ENCODE peak calls at places on chromosome 18, in ten cellular contexts. K is ACHN; M is central memory CD8-positive, alpha-beta T cell; B is Calu3; H is naive B cell; A is BE2C; O is stimulated activated CD8-positive, alpha-beta memory T cell treated with anti-CD3 and anti-CD28 coated beads, Interleukin-12 subunit alpha, Interleukin-12 subunit beta, amount 100 ng/mL, for 4 hours; L is stimulated activated CD4-positive, alpha-beta T cell treated with anti-CD3 and anti-CD28 coated beads, Interleukin-2, amount 100 ng/mL, for 24 hours; R is GM12865; V is activated naive CD8-positive, alpha-beta T cell treated with anti-CD3 and anti-CD28 coated beads, Interleukin-2, amount 50 U/mL, for 24 hours. Y is an unnamed sample.

GRCh38 chr18:60978338-60978737 is 354.9 kb upstream of the CDH20 start:
- DNase-seq in O (no peak), V (no peak), L (no peak), B (no peak), R (no peak), H (no peak), M (no peak), A (no peak), K (no peak), Y (no peak)

GRCh38 chr18:43893001-43893637 is 615.8 kb upstream of the SYT4 start:
- DNase-seq in A (peak; percentile 40), R (no peak), K (peak; percentile 85), B (peak; percentile 11), H (no peak), L (no peak), V (no peak), O (no peak), M (no peak), Y (no peak)

GRCh38 chr18:28267878-28268625 is 91.1 kb upstream of the CDH2 start:
- DNase-seq in L (no peak), B (no peak), A (no peak), R (no peak), K (peak; percentile 30), M (no peak), V (no peak), O (no peak), H (no peak), Y (no peak)

GRCh38 chr18:4455113-4455811 is at the start of gene DLGAP1:
- DNase-seq in K (no peak), L (peak; percentile 6), M (no peak), B (peak; percentile 66), V (no peak), A (peak; percentile 21), H (no peak), O (no peak), R (peak; percentile 44), Y (no peak)

GRCh38 chr18:28110924-28111323 is 66.0 kb downstream of the CDH2 start:
- DNase-seq in B (no peak), O (no peak), R (no peak), H (no peak), A (no peak), L (no peak), K (no peak), M (no peak), V (no peak), Y (no peak)

GRCh38 chr18:6557470-6558245 is 142.9 kb upstream of the L3MBTL4 start:
- DNase-seq in O (no peak), R (no peak), L (no peak), V (no peak), A (peak; percentile 63), B (no peak), K (no peak), M (no peak), H (no peak), Y (no peak)

GRCh38 chr18:59873616-59874015 is 26.2 kb upstream of the PMAIP1 start:
- DNase-seq in K (no peak), B (no peak), H (no peak), V (no peak), A (no peak), R (peak; percentile 37), M (no peak), L (no peak), O (no peak), Y (no peak)

GRCh38 chr18:58013241-58014211 is 30.5 kb upstream of the NEDD4L start:
- DNase-seq in V (no peak), R (no peak), H (no peak), A (no peak), B (peak; percentile 49), K (no peak), M (no peak), L (no peak), O (no peak), Y (no peak)

GRCh38 chr18:9495916-9496540 is 20.7 kb downstream of the RALBP1 start:
- DNase-seq in V (no peak), H (no peak), M (no peak), K (no peak), B (no peak), R (no peak), A (no peak), L (no peak), O (no peak), Y (no peak)

GRCh38 chr18:26436176-26437031 is 111.9 kb downstream of the KCTD1 start:
- DNase-seq in R (no peak), K (peak; percentile 57), O (no peak), M (no peak), A (no peak), V (no peak), B (peak; percentile 50), L (no peak), H (no peak), Y (no peak)

GRCh38 chr18:28581503-28582169 is 404.7 kb upstream of the CDH2 start:
- DNase-seq in H (no peak), V (no peak), L (no peak), K (no peak), M (no peak), B (no peak), O (no peak), A (peak; percentile 28), R (no peak), Y (no peak)

GRCh38 chr18:12745095-12745820 is 42.4 kb downstream of the PSMG2 start:
- DNase-seq in L (no peak), R (no peak), M (no peak), H (no peak), B (no peak), O (no peak), A (no peak), K (no peak), V (no peak), Y (no peak)

GRCh38 chr18:9619545-9619944 is 5.2 kb upstream of the PPP4R1 start:
- DNase-seq in K (no peak), L (no peak), H (no peak), O (no peak), B (no peak), M (no peak), V (no peak), A (no peak), R (peak; percentile 24), Y (no peak)

GRCh38 chr18:68426731-68427315 is 288.1 kb downstream of the TMX3 start:
- DNase-seq in B (no peak), O (no peak), A (no peak), M (no peak), V (no peak), H (no peak), R (no peak), L (no peak), K (no peak), Y (no peak)

GRCh38 chr18:46412831-46413371 is 244.1 kb downstream of the LOXHD1 start:
- DNase-seq in L (no peak), B (no peak), A (no peak), H (no peak), O (no peak), K (no peak), R (no peak), M (no peak), V (no peak), Y (no peak)

GRCh38 chr18:75868031-75868430 is 440.5 kb upstream of the SMIM21 start:
- DNase-seq in M (no peak), H (no peak), L (no peak), O (no peak), K (no peak), V (no peak), R (no peak), B (no peak), A (no peak), Y (no peak)

GRCh38 chr18:78558101-78558810 is 421.4 kb upstream of the SALL3 start:
- DNase-seq in K (no peak), V (no peak), B (no peak), A (no peak), O (no peak), M (no peak), R (no peak), H (no peak), L (no peak), Y (no peak)

GRCh38 chr18:36457683-36458082 is 160.2 kb downstream of the FHOD3 start:
- DNase-seq in K (no peak), L (no peak), A (no peak), H (no peak), V (no peak), O (no peak), B (no peak), M (no peak), R (no peak), Y (no peak)

GRCh38 chr18:45688834-45689233 is 35.1 kb upstream of the SLC14A1 start:
- DNase-seq in H (no peak), K (no peak), L (peak; percentile 67), R (peak; percentile 57), M (peak; percentile 36), A (no peak), B (no peak), O (peak; percentile 52), V (peak; percentile 77), Y (peak; percentile 65)

GRCh38 chr18:48100168-48100495 is 169.7 kb upstream of the SMAD2 start:
- DNase-seq in O (no peak), H (no peak), B (no peak), K (no peak), R (no peak), A (no peak), M (no peak), L (no peak), V (no peak), Y (no peak)

GRCh38 chr18:50662177-50662576 is 102.3 kb downstream of the MAPK4 start:
- DNase-seq in R (peak; percentile 63), M (no peak), L (no peak), H (no peak), V (no peak), B (no peak), K (peak; percentile 12), O (no peak), A (no peak), Y (no peak)

GRCh38 chr18:72995558-72995957 is 127.8 kb upstream of the NETO1 start:
- DNase-seq in A (no peak), L (no peak), O (no peak), H (no peak), M (no peak), V (no peak), B (no peak), K (no peak), R (no peak), Y (no peak)

GRCh38 chr18:54774971-54775665 is 53.2 kb upstream of the RAB27B start:
- DNase-seq in K (no peak), V (no peak), A (peak; percentile 37), R (no peak), M (no peak), H (no peak), O (no peak), L (no peak), B (no peak), Y (no peak)

GRCh38 chr18:77360315-77361186 is 110.9 kb downstream of the GALR1 start:
- DNase-seq in L (no peak), H (no peak), M (no peak), B (no peak), O (no peak), R (no peak), K (no peak), V (no peak), A (no peak), Y (no peak)

GRCh38 chr18:23661735-23662308 is 889 bp downstream of the ANKRD29 start:
- DNase-seq in L (no peak), O (no peak), A (no peak), V (no peak), B (no peak), M (no peak), K (no peak), H (no peak), R (no peak), Y (no peak)

GRCh38 chr18:50590625-50591024 is 30.7 kb downstream of the MAPK4 start:
- DNase-seq in A (no peak), M (no peak), V (no peak), L (no peak), R (no peak), O (no peak), B (no peak), H (no peak), K (no peak), Y (no peak)

GRCh38 chr18:58674159-58674558 is 2.9 kb downstream of the MALT1 start:
- DNase-seq in B (no peak), V (no peak), H (no peak), A (no peak), K (no peak), M (no peak), R (no peak), L (no peak), O (no peak), Y (no peak)

GRCh38 chr18:8373486-8373885 is 235.8 kb upstream of the RAB12 start:
- DNase-seq in H (no peak), B (no peak), K (no peak), M (no peak), O (no peak), L (no peak), R (no peak), A (no peak), V (no peak), Y (no peak)